ENCODE peak calls at places on chromosomes 16 and 17, in ten cellular contexts. G is Karpas-422, B is PC-9, R is GM23248, W is mammary epithelial cell, K is astrocyte, F is fibroblast of lung, I is SK-N-SH, L is GM23338, A is neural progenitor cell. Q is an unnamed sample. For H4K20me1, the result is how much of the 10 kb centered on the place peaks cover.

GRCh38 chr16:19110537-19111391 is 3.0 kb upstream of the ITPRIPL2 start:
- DNase-seq in G (no peak), B (no peak), R (no peak), W (no peak), K (no peak), F (no peak), I (no peak), L (no peak), A (no peak), Q (no peak)

GRCh38 chr17:9424071-9424640 is 151.5 kb downstream of the STX8 start:
- DNase-seq in G (no peak), B (no peak), R (no peak), W (no peak), K (no peak), F (no peak), I (no peak), L (peak), A (no peak), Q (no peak)

GRCh38 chr16:69286941-69287713 is 24.0 kb upstream of the VPS4A start:
- DNase-seq in G (peak), B (peak), R (peak), W (peak), K (peak), F (peak), I (peak), L (peak), A (peak), Q (peak)

GRCh38 chr17:32396343-32396742 is 46.4 kb downstream of the ZNF207 start:
- DNase-seq in G (no peak), B (no peak), R (no peak), W (no peak), K (no peak), F (no peak), I (no peak), L (no peak), A (no peak), Q (no peak)

GRCh38 chr17:7842950-7843535 is 9.0 kb downstream of the KDM6B start:
- DNase-seq in G (peak), B (peak), R (peak), W (no peak), K (peak), F (peak), I (no peak), L (peak), A (peak), Q (peak)

GRCh38 chr17:41785876-41786226 is 660 bp downstream of the JUP start:
- DNase-seq in G (no peak), B (peak), R (peak), W (peak), K (no peak), F (peak), I (no peak), L (peak), A (peak), Q (no peak)

GRCh38 chr17:40323731-40324650 is 15.0 kb downstream of the RARA start:
- DNase-seq in G (no peak), B (no peak), R (peak), W (no peak), K (no peak), F (peak), I (no peak), L (no peak), A (no peak), Q (no peak)

GRCh38 chr17:74759243-74759801 is 10.9 kb downstream of the NHERF1 start:
- DNase-seq in G (no peak), B (peak), R (no peak), W (no peak), K (no peak), F (no peak), I (peak), L (no peak), A (no peak), Q (peak)

GRCh38 chr17:40399185-40399584 is 18.5 kb downstream of the TOP2A start:
- DNase-seq in G (peak), B (no peak), R (peak), W (no peak), K (peak), F (peak), I (peak), L (peak), A (peak), Q (peak)

GRCh38 chr16:269061-269796 is 6.5 kb downstream of the RGS11 start:
- DNase-seq in G (no peak), B (no peak), R (no peak), W (no peak), K (no peak), F (no peak), I (no peak), L (no peak), A (no peak), Q (no peak)

GRCh38 chr17:65564793-65565192 is 3.3 kb upstream of the AXIN2 start:
- DNase-seq in G (no peak), B (no peak), R (no peak), W (no peak), K (peak), F (peak), I (peak), L (no peak), A (peak), Q (no peak)

GRCh38 chr16:30369938-30370443 is 303 bp downstream of the TBC1D10B start:
- DNase-seq in G (no peak), B (no peak), R (no peak), W (no peak), K (no peak), F (no peak), I (no peak), L (no peak), A (no peak), Q (no peak)

GRCh38 chr16:89256651-89257254 is 39.2 kb downstream of the ZNF778 start:
- DNase-seq in G (no peak), B (peak), R (peak), W (peak), K (peak), F (peak), I (peak), L (peak), A (peak), Q (no peak)

GRCh38 chr17:3759597-3760216 is 36.0 kb downstream of the HASPIN start:
- DNase-seq in G (no peak), B (no peak), R (no peak), W (no peak), K (no peak), F (no peak), I (no peak), L (no peak), A (no peak), Q (no peak)

GRCh38 chr16:88754912-88755744 is 29.9 kb downstream of the PIEZO1 start:
- DNase-seq in G (peak), B (peak), R (peak), W (peak), K (peak), F (peak), I (peak), L (peak), A (peak), Q (peak)

GRCh38 chr16:3776316-3776715 is 59.0 kb upstream of the TRAP1 start:
- DNase-seq in G (no peak), B (no peak), R (no peak), W (no peak), K (no peak), F (no peak), I (no peak), L (no peak), A (no peak), Q (no peak)

GRCh38 chr17:61647044-61647443 is 56.0 kb upstream of the NACA2 start:
- DNase-seq in G (no peak), B (no peak), R (peak), W (no peak), K (peak), F (peak), I (no peak), L (no peak), A (no peak), Q (no peak)

GRCh38 chr16:28935924-28936783 is 4.4 kb downstream of the CD19 start:
- DNase-seq in G (peak), B (peak), R (peak), W (peak), K (peak), F (peak), I (peak), L (peak), A (peak), Q (peak)

GRCh38 chr16:46658925-46659324 is 30.1 kb downstream of the VPS35 start:
- DNase-seq in G (peak), B (no peak), R (no peak), W (no peak), K (no peak), F (no peak), I (no peak), L (no peak), A (no peak), Q (peak)

GRCh38 chr17:45251931-45252330 is 10.0 kb downstream of the SPATA32 start:
- DNase-seq in G (no peak), B (no peak), R (no peak), W (no peak), K (no peak), F (no peak), I (no peak), L (no peak), A (no peak), Q (no peak)

GRCh38 chr16:28494141-28494851 is at the start of gene APOBR:
- DNase-seq in G (peak), B (no peak), R (no peak), W (no peak), K (no peak), F (no peak), I (no peak), L (no peak), A (no peak), Q (peak)

GRCh38 chr17:57424777-57425188 is 168.5 kb downstream of the MSI2 start:
- DNase-seq in G (peak), B (no peak), R (no peak), W (no peak), K (no peak), F (peak), I (no peak), L (no peak), A (no peak), Q (no peak)

GRCh38 chr17:31820691-31821435 is 38.2 kb downstream of the COPRS start:
- DNase-seq in G (no peak), B (no peak), R (no peak), W (no peak), K (no peak), F (peak), I (no peak), L (no peak), A (no peak), Q (no peak)

GRCh38 chr16:3101018-3101840 is 2.1 kb upstream of the ZSCAN10 start:
- DNase-seq in G (peak), B (no peak), R (peak), W (no peak), K (no peak), F (no peak), I (peak), L (peak), A (peak), Q (peak)

GRCh38 chr16:70793851-70794502 is 7.0 kb downstream of the VAC14 start:
- DNase-seq in G (peak), B (no peak), R (no peak), W (no peak), K (no peak), F (no peak), I (no peak), L (no peak), A (no peak), Q (no peak)

GRCh38 chr17:62781826-62782225 is 26.3 kb downstream of the MARCHF10 start:
- DNase-seq in G (no peak), B (no peak), R (peak), W (peak), K (peak), F (peak), I (no peak), L (no peak), A (no peak), Q (no peak)

GRCh38 chr16:30184430-30185140 is 1.2 kb downstream of the CORO1A start:
- DNase-seq in G (peak), B (no peak), R (no peak), W (peak), K (no peak), F (no peak), I (peak), L (peak), A (no peak), Q (peak)

GRCh38 chr16:53816211-53816610 is 112.3 kb downstream of the FTO start:
- DNase-seq in G (no peak), B (no peak), R (peak), W (peak), K (no peak), F (no peak), I (no peak), L (no peak), A (no peak), Q (no peak)

GRCh38 chr16:7541026-7541425 is 208.4 kb downstream of the RBFOX1 start:
- DNase-seq in G (no peak), B (no peak), R (no peak), W (no peak), K (no peak), F (no peak), I (no peak), L (no peak), A (no peak), Q (no peak)

GRCh38 chr16:270381-271255 is 5.1 kb downstream of the RGS11 start:
- DNase-seq in G (no peak), B (no peak), R (no peak), W (no peak), K (no peak), F (no peak), I (no peak), L (no peak), A (no peak), Q (no peak)

GRCh38 chr17:37361543-37361942 is 14.2 kb upstream of the C17orf78 start:
- DNase-seq in G (no peak), B (no peak), R (no peak), W (peak), K (no peak), F (no peak), I (no peak), L (no peak), A (no peak), Q (no peak)

GRCh38 chr17:14304876-14305636 is 4.2 kb downstream of the HS3ST3B1 start:
- DNase-seq in G (no peak), B (no peak), R (peak), W (no peak), K (no peak), F (peak), I (no peak), L (peak), A (peak), Q (no peak)

GRCh38 chr17:19011581-19011980 is 7.0 kb upstream of the FAM83G start:
- DNase-seq in G (no peak), B (no peak), R (no peak), W (no peak), K (no peak), F (no peak), I (no peak), L (no peak), A (no peak), Q (no peak)

GRCh38 chr17:82616021-82616703 is 32.1 kb downstream of the WDR45B start:
- DNase-seq in G (no peak), B (no peak), R (no peak), W (no peak), K (no peak), F (no peak), I (no peak), L (no peak), A (no peak), Q (no peak)

GRCh38 chr17:72515291-72516065 is 394.7 kb downstream of the SOX9 start:
- DNase-seq in G (no peak), B (no peak), R (peak), W (no peak), K (peak), F (peak), I (peak), L (no peak), A (peak), Q (no peak)

GRCh38 chr17:79700574-79700973 is 30.2 kb upstream of the ENPP7 start:
- DNase-seq in G (no peak), B (no peak), R (no peak), W (no peak), K (no peak), F (no peak), I (no peak), L (no peak), A (no peak), Q (no peak)
- H3K4me2 ChIP-seq in G (no peak), B (no peak), R (no peak), W (no peak), K (no peak), F (no peak), I (no peak), L (no peak), A (no peak), Q (no peak)

GRCh38 chr17:193841-194806 is 12.7 kb upstream of the DOC2B start:
- DNase-seq in G (no peak), B (no peak), R (no peak), W (no peak), K (no peak), F (no peak), I (no peak), L (no peak), A (no peak), Q (no peak)
- H3K4me3 ChIP-seq in G (no peak), B (no peak), R (no peak), W (no peak), K (no peak), F (no peak), I (no peak), L (no peak), A (no peak), Q (no peak)

DNA sequence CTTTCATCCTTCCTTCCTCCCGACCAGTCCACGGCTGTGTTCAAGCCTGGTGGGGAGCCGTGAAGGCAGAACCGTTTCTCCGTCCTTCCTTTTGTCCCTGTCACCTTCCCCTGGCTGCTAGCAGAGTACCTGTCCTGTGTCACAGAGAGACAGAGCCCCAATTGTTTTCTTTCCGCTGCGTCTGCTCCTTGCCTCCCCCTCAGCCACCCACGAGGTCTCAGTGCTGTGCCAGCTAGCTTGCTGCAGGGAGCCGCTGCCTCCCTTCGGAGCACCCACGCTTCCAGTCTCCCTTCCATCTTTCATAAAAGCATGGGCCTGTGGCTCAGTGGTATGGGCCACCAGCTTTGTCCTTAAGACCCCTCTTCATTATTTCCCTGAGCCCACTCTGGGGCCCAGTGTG is 62.2 kb downstream of the MPRIP start:
- DNase-seq in G (no peak), B (no peak), R (no peak), W (no peak), K (no peak), F (no peak), I (no peak), L (no peak), A (no peak), Q (no peak)
- H4K20me1 ChIP-seq in G (under half), B (half or more), R (under half), W (under half), K (half or more), F (under half), I (half or more), L (under half), A (under half), Q (under half)

DNA sequence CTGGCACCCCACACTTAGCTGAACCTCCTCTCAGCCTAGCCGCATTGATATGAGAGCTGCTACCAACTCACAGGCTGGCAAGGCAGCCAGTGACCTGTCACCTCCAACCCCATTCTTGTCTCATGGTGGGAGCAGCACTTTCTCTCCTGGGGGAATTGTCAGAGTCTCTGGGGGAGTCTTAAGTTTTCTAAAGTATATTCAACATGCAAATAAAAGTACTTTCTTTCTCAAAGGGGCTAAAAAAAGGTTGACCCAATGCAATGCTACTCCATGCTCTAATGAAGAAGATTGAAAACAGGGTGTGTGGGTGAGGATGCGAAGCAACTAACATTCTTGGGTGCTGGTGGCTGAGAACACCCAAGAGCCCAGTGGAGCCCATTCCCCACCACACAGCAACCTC is 53.1 kb upstream of the SREBF1 start:
- DNase-seq in G (peak), B (no peak), R (no peak), W (no peak), K (no peak), F (no peak), I (no peak), L (no peak), A (no peak), Q (no peak)
- H3K4me2 ChIP-seq in G (peak), B (no peak), R (no peak), W (no peak), K (no peak), F (no peak), I (no peak), L (no peak), A (no peak), Q (peak)

GRCh38 chr17:35313875-35314409 is 59.5 kb downstream of the SLFN11 start:
- DNase-seq in G (no peak), B (no peak), R (peak), W (no peak), K (no peak), F (no peak), I (peak), L (peak), A (no peak), Q (no peak)

GRCh38 chr17:35312790-35313711 is 60.4 kb downstream of the SLFN11 start:
- DNase-seq in G (peak), B (peak), R (peak), W (peak), K (peak), F (peak), I (peak), L (peak), A (peak), Q (peak)

GRCh38 chr17:35315971-35316370 is 57.5 kb downstream of the SLFN11 start:
- DNase-seq in G (no peak), B (no peak), R (no peak), W (no peak), K (no peak), F (no peak), I (no peak), L (no peak), A (no peak), Q (no peak)

GRCh38 chr17:35315283-35315682 is 58.1 kb downstream of the SLFN11 start:
- DNase-seq in G (no peak), B (peak), R (peak), W (peak), K (peak), F (peak), I (no peak), L (no peak), A (no peak), Q (no peak)

GRCh38 chr17:35314415-35315216 is 58.8 kb downstream of the SLFN11 start:
- DNase-seq in G (no peak), B (no peak), R (peak), W (no peak), K (no peak), F (no peak), I (peak), L (peak), A (no peak), Q (no peak)
- H3K4me3 ChIP-seq in G (no peak), B (no peak), R (no peak), W (no peak), K (no peak), F (no peak), I (no peak), L (peak), A (no peak), Q (no peak)

DNA sequence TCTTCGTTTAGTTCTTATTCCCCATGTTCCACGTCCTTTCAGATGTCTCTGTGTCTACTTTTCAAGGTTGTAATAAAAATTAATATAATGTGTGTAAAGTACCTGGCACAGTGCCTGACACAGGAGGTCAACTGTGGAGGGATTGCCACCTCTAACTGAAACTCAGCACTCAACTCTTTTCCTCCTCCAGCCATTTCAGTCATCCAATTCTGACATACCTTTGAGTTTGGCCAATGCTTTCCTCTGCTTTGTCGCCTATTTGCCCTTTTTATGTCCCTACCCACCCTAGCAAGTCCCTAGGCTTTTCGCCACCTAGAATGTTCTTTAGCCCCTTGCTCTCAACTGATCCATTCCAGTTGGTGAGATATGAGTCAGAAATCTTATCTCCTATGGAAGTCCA is 1.6 kb downstream of the UBE2Z start:
- DNase-seq in G (no peak), B (no peak), R (peak), W (peak), K (peak), F (no peak), I (no peak), L (no peak), A (no peak), Q (no peak)
- H4K20me1 ChIP-seq in G (under half), B (half or more), R (under half), W (under half), K (half or more), F (under half), I (half or more), L (under half), A (half or more), Q (under half)

Q was measured in OCI-LY7.